ENCODE peak calls at places on chromosomes 4 and X, in six cellular contexts. H is CD8-positive, alpha-beta T cell; Z is activated effector memory CD4-positive, alpha-beta T cell treated with Interleukin-2 at 50 U/mL for 16 hours; E is CD4-positive, CD25-positive, alpha-beta regulatory T cell; T is EL; B is T-helper 2 cell. A is an unnamed sample.

GRCh38 chrX:72296991-72297390 is 8.7 kb downstream of the CITED1 start:
- DNase-seq in Z (no peak), T (no peak), E (no peak), B (no peak), H (no peak), A (no peak)

GRCh38 chrX:38732866-38733265 is 68.4 kb upstream of the MID1IP1 start:
- DNase-seq in E (no peak), B (no peak), Z (no peak), H (no peak), T (no peak), A (no peak)

GRCh38 chr4:112266823-112267222 is 18.9 kb downstream of the TIFA start:
- DNase-seq in Z (no peak), E (no peak), H (no peak), T (peak), B (peak), A (no peak)

GRCh38 chrX:15863944-15864491 is 9.4 kb upstream of the AP1S2 start:
- DNase-seq in Z (no peak), B (no peak), E (no peak), T (no peak), H (no peak), A (no peak)

GRCh38 chr4:88812420-88812819 is 114.8 kb upstream of the NAP1L5 start:
- DNase-seq in Z (no peak), H (no peak), T (no peak), E (no peak), B (no peak), A (no peak)

GRCh38 chrX:124467202-124467601 is 120.8 kb downstream of the SH2D1A start:
- DNase-seq in Z (no peak), H (no peak), B (no peak), E (no peak), T (no peak), A (no peak)

GRCh38 chr4:25092139-25092538 is 61.4 kb upstream of the LGI2 start:
- DNase-seq in H (no peak), T (no peak), Z (no peak), E (no peak), B (no peak), A (no peak)

GRCh38 chr4:26120098-26120795 is 200.6 kb upstream of the RBPJ start:
- DNase-seq in E (no peak), Z (no peak), B (no peak), T (no peak), H (no peak), A (no peak)

GRCh38 chr4:6085943-6086628 is 67.9 kb upstream of the C4orf50 start:
- DNase-seq in T (no peak), H (no peak), Z (no peak), B (no peak), E (no peak), A (no peak)

GRCh38 chr4:95549246-95550138 is 719 bp upstream of the UNC5C start:
- DNase-seq in H (no peak), E (no peak), B (peak), T (peak), Z (no peak), A (no peak)

GRCh38 chrX:39750798-39751197 is 347.0 kb downstream of the BCOR start:
- DNase-seq in H (no peak), T (no peak), E (no peak), B (peak), Z (no peak), A (no peak)

GRCh38 chrX:51893931-51894696 is 691 bp downstream of the MAGED1 start:
- DNase-seq in E (peak), Z (no peak), H (no peak), T (peak), B (peak), A (no peak)

GRCh38 chr4:74671074-74671698 is 123.1 kb downstream of the BTC start:
- DNase-seq in T (peak), H (peak), E (peak), B (peak), Z (no peak), A (peak)

GRCh38 chr4:70903282-70903603 is 1.1 kb downstream of the MOB1B start:
- DNase-seq in Z (no peak), H (no peak), E (no peak), B (no peak), T (peak), A (peak)

GRCh38 chr4:57109847-57110634 is at the start of gene IGFBP7:
- DNase-seq in Z (no peak), T (peak), B (peak), E (no peak), H (no peak), A (peak)

GRCh38 chr4:1523907-1524636 is 117.8 kb upstream of the NKX1-1 start:
- DNase-seq in H (no peak), T (no peak), Z (no peak), B (no peak), E (no peak), A (no peak)

GRCh38 chr4:47933798-47934197 is 19.4 kb upstream of the NFXL1 start:
- DNase-seq in Z (no peak), E (peak), B (peak), H (no peak), T (peak), A (peak)

GRCh38 chrX:37825225-37825842 is 22.0 kb downstream of the DYNLT3 start:
- DNase-seq in H (peak), B (peak), T (peak), E (peak), Z (peak), A (peak)

GRCh38 chr4:173182403-173182802 is 13.8 kb downstream of the GALNT7 start:
- DNase-seq in B (peak), T (peak), H (no peak), E (no peak), Z (no peak), A (no peak)

GRCh38 chr4:45876235-45876890 is 247.5 kb downstream of the GABRG1 start:
- DNase-seq in T (no peak), B (no peak), E (no peak), H (no peak), Z (no peak), A (no peak)

GRCh38 chr4:184406915-184407314 is 67.4 kb downstream of the IRF2 start:
- DNase-seq in T (no peak), B (no peak), Z (no peak), E (no peak), H (no peak), A (no peak)

GRCh38 chrX:7191681-7192110 is 43.7 kb upstream of the PUDP start:
- DNase-seq in H (no peak), E (no peak), B (no peak), Z (no peak), T (no peak), A (no peak)

GRCh38 chr4:85929926-85930325 is 429.9 kb downstream of the MAPK10 start:
- DNase-seq in E (no peak), B (peak), T (no peak), H (no peak), Z (no peak), A (no peak)

GRCh38 chr4:67054901-67055300 is 490.4 kb downstream of the CENPC start:
- DNase-seq in Z (no peak), T (peak), E (no peak), B (no peak), H (no peak), A (no peak)

GRCh38 chrX:118976599-118977340 is 2.4 kb downstream of the LONRF3 start:
- DNase-seq in E (no peak), B (no peak), T (peak), H (no peak), Z (peak), A (no peak)

GRCh38 chr4:1474126-1475090 is 68.2 kb upstream of the NKX1-1 start:
- DNase-seq in B (no peak), T (no peak), Z (no peak), H (no peak), E (no peak), A (no peak)

GRCh38 chrX:153827903-153828302 is 2.4 kb downstream of the PDZD4 start:
- DNase-seq in H (no peak), E (no peak), B (no peak), T (no peak), Z (no peak), A (peak)

GRCh38 chr4:183257808-183258207 is 62.3 kb downstream of the CLDN22 start:
- DNase-seq in E (no peak), B (no peak), H (no peak), T (no peak), Z (no peak), A (no peak)

GRCh38 chr4:72006576-72006975 is 25.2 kb upstream of the NPFFR2 start:
- DNase-seq in E (no peak), B (no peak), Z (no peak), T (peak), H (no peak), A (no peak)

GRCh38 chrX:14039344-14039743 is 9.7 kb upstream of the GEMIN8 start:
- DNase-seq in T (peak), B (peak), Z (peak), H (peak), E (peak), A (peak)

GRCh38 chrX:623599-624323 is 6.8 kb upstream of the SHOX start:
- DNase-seq in T (peak), B (no peak), Z (no peak), E (no peak), H (no peak), A (no peak)

A was measured in B cell.